ENCODE peak calls at places on chromosomes 12 and 14, in eight cellular contexts. One of them, this sample, is unnamed.
A peak's percentile ranks its signal among the peaks of the same experiment; 100 is the strongest.

GRCh38 chr14:105487449-105487985 is 831 bp downstream of the CRIP1 start:
- DNase-seq in ACHN: no peak
- DNase-seq in SHP77: no peak
- DNase-seq in stimulated activated CD8-positive, alpha-beta memory T cell treated with anti-CD3 and anti-CD28 coated beads, Interleukin-4, amount 100 ng/mL, for 4 hours: no peak
- DNase-seq in H1: no peak
- DNase-seq in NCI-H510A treated with DMSO at 0.1 percent for 48 hours: no peak
- DNase-seq in hepatocyte: no peak
- DNase-seq in WTC11: no peak
- DNase-seq in this sample: no peak

GRCh38 chr12:80551897-80552296 is 107.9 kb downstream of the PTPRQ start:
- DNase-seq in WTC11: no peak
- DNase-seq in H1: no peak
- DNase-seq in NCI-H510A treated with DMSO at 0.1 percent for 48 hours: no peak
- DNase-seq in SHP77: no peak
- DNase-seq in ACHN: peak; percentile 96
- DNase-seq in stimulated activated CD8-positive, alpha-beta memory T cell treated with anti-CD3 and anti-CD28 coated beads, Interleukin-4, amount 100 ng/mL, for 4 hours: no peak
- DNase-seq in hepatocyte: peak; percentile 52
- DNase-seq in this sample: no peak

GRCh38 chr12:120849765-120850164 is 54.4 kb downstream of the SPPL3 start:
- DNase-seq in SHP77: no peak
- DNase-seq in NCI-H510A treated with DMSO at 0.1 percent for 48 hours: no peak
- DNase-seq in ACHN: peak; percentile 84
- DNase-seq in hepatocyte: peak; percentile 32
- DNase-seq in H1: no peak
- DNase-seq in stimulated activated CD8-positive, alpha-beta memory T cell treated with anti-CD3 and anti-CD28 coated beads, Interleukin-4, amount 100 ng/mL, for 4 hours: no peak
- DNase-seq in WTC11: no peak
- DNase-seq in this sample: no peak

GRCh38 chr12:121366063-121366459 is 13.8 kb upstream of the ANAPC5 start:
- DNase-seq in H1: no peak
- DNase-seq in stimulated activated CD8-positive, alpha-beta memory T cell treated with anti-CD3 and anti-CD28 coated beads, Interleukin-4, amount 100 ng/mL, for 4 hours: no peak
- DNase-seq in WTC11: no peak
- DNase-seq in ACHN: no peak
- DNase-seq in NCI-H510A treated with DMSO at 0.1 percent for 48 hours: no peak
- DNase-seq in hepatocyte: no peak
- DNase-seq in SHP77: no peak
- DNase-seq in this sample: no peak

GRCh38 chr14:34227834-34228662 is 234.0 kb downstream of the SPTSSA start:
- DNase-seq in SHP77: peak; percentile 46
- DNase-seq in H1: peak; percentile 41
- DNase-seq in ACHN: peak; percentile 42
- DNase-seq in stimulated activated CD8-positive, alpha-beta memory T cell treated with anti-CD3 and anti-CD28 coated beads, Interleukin-4, amount 100 ng/mL, for 4 hours: peak; percentile 23
- DNase-seq in WTC11: peak; percentile 69
- DNase-seq in NCI-H510A treated with DMSO at 0.1 percent for 48 hours: peak; percentile 79
- DNase-seq in hepatocyte: peak; percentile 85
- DNase-seq in this sample: peak; percentile 70

GRCh38 chr12:69329669-69330428 is 18.3 kb upstream of the LYZ start:
- DNase-seq in SHP77: no peak
- DNase-seq in H1: no peak
- DNase-seq in NCI-H510A treated with DMSO at 0.1 percent for 48 hours: no peak
- DNase-seq in stimulated activated CD8-positive, alpha-beta memory T cell treated with anti-CD3 and anti-CD28 coated beads, Interleukin-4, amount 100 ng/mL, for 4 hours: no peak
- DNase-seq in WTC11: no peak
- DNase-seq in ACHN: no peak
- DNase-seq in hepatocyte: no peak
- DNase-seq in this sample: no peak

GRCh38 chr12:113340061-113340460 is 5.2 kb upstream of the SLC8B1 start:
- DNase-seq in NCI-H510A treated with DMSO at 0.1 percent for 48 hours: no peak
- DNase-seq in WTC11: no peak
- DNase-seq in H1: no peak
- DNase-seq in ACHN: no peak
- DNase-seq in hepatocyte: no peak
- DNase-seq in SHP77: no peak
- DNase-seq in stimulated activated CD8-positive, alpha-beta memory T cell treated with anti-CD3 and anti-CD28 coated beads, Interleukin-4, amount 100 ng/mL, for 4 hours: no peak
- DNase-seq in this sample: no peak

GRCh38 chr12:58086930-58087329 is 145.6 kb downstream of the ATP23 start:
- DNase-seq in ACHN: no peak
- DNase-seq in NCI-H510A treated with DMSO at 0.1 percent for 48 hours: no peak
- DNase-seq in H1: no peak
- DNase-seq in SHP77: no peak
- DNase-seq in WTC11: no peak
- DNase-seq in stimulated activated CD8-positive, alpha-beta memory T cell treated with anti-CD3 and anti-CD28 coated beads, Interleukin-4, amount 100 ng/mL, for 4 hours: no peak
- DNase-seq in hepatocyte: no peak
- DNase-seq in this sample: no peak

GRCh38 chr14:54893151-54893760 is 9.4 kb downstream of the GCH1 start:
- DNase-seq in SHP77: peak; percentile 37
- DNase-seq in NCI-H510A treated with DMSO at 0.1 percent for 48 hours: peak; percentile 71
- DNase-seq in ACHN: peak; percentile 55
- DNase-seq in stimulated activated CD8-positive, alpha-beta memory T cell treated with anti-CD3 and anti-CD28 coated beads, Interleukin-4, amount 100 ng/mL, for 4 hours: no peak
- DNase-seq in WTC11: no peak
- DNase-seq in hepatocyte: peak; percentile 58
- DNase-seq in H1: no peak
- DNase-seq in this sample: peak; percentile 24

GRCh38 chr12:53481957-53482586 is 17.2 kb downstream of the MAP3K12 start:
- DNase-seq in ACHN: peak; percentile 57
- DNase-seq in NCI-H510A treated with DMSO at 0.1 percent for 48 hours: no peak
- DNase-seq in hepatocyte: peak; percentile 33
- DNase-seq in stimulated activated CD8-positive, alpha-beta memory T cell treated with anti-CD3 and anti-CD28 coated beads, Interleukin-4, amount 100 ng/mL, for 4 hours: no peak
- DNase-seq in WTC11: peak; percentile 19
- DNase-seq in SHP77: no peak
- DNase-seq in H1: no peak
- DNase-seq in this sample: no peak

This sample was measured in NCI-H1092.